ENCODE peak calls at places on chromosome 21, in five cellular contexts. O is anterior cingulate cortex; W is uterus; X is effector memory CD4-positive, alpha-beta T cell; R is stimulated activated CD4-positive, alpha-beta T cell treated with anti-CD3 and anti-CD28 coated beads, Interleukin-1b, Interleukin-23, amount 100 ng/mL, for 24 hours. S is an unnamed sample.

GRCh38 chr21:42585881-42586280 is 67.5 kb upstream of the PDE9A start:
- DNase-seq in O (no peak), W (no peak), X (no peak), R (no peak), S (no peak)

GRCh38 chr21:26717146-26717739 is 128.0 kb downstream of the ADAMTS1 start:
- DNase-seq in O (no peak), W (no peak), X (no peak), R (no peak), S (no peak)

GRCh38 chr21:19256934-19257660 is 853.5 kb upstream of the TMPRSS15 start:
- DNase-seq in O (no peak), W (no peak), X (no peak), R (no peak), S (no peak)

GRCh38 chr21:35491920-35492678 is 443.0 kb upstream of the RUNX1 start:
- DNase-seq in O (no peak), W (no peak), X (no peak), R (no peak), S (no peak)

GRCh38 chr21:36260030-36260787 is 59.8 kb upstream of the MORC3 start:
- DNase-seq in O (peak; percentile 8), W (peak; percentile 30), X (no peak), R (no peak), S (peak; percentile 26)

GRCh38 chr21:15058718-15059316 is 6.0 kb downstream of the NRIP1 start:
- DNase-seq in O (no peak), W (no peak), X (no peak), R (no peak), S (no peak)

GRCh38 chr21:29477941-29478340 is 179.2 kb downstream of the BACH1 start:
- DNase-seq in O (no peak), W (no peak), X (no peak), R (no peak), S (no peak)

GRCh38 chr21:41707231-41707988 is 59.4 kb downstream of the RIPK4 start:
- DNase-seq in O (no peak), W (no peak), X (no peak), R (no peak), S (no peak)

GRCh38 chr21:40471103-40471502 is 375.9 kb downstream of the DSCAM start:
- DNase-seq in O (no peak), W (no peak), X (no peak), R (no peak), S (no peak)

GRCh38 chr21:25323356-25323949 is 283.8 kb downstream of the MRPL39 start:
- DNase-seq in O (no peak), W (no peak), X (no peak), R (no peak), S (no peak)

GRCh38 chr21:45224189-45224938 is 63.3 kb downstream of the POFUT2 start:
- DNase-seq in O (no peak), W (no peak), X (peak; percentile 65), R (no peak), S (no peak)

GRCh38 chr21:31552826-31553225 is 106.7 kb upstream of the SOD1 start:
- DNase-seq in O (no peak), W (no peak), X (no peak), R (no peak), S (no peak)

GRCh38 chr21:45018131-45019075 is 56.0 kb upstream of the ADARB1 start:
- DNase-seq in O (no peak), W (peak; percentile 39), X (no peak), R (no peak), S (no peak)

GRCh38 chr21:37269481-37269880 is 2.3 kb upstream of the VPS26C start:
- DNase-seq in O (no peak), W (no peak), X (no peak), R (no peak), S (no peak)

GRCh38 chr21:45433301-45433700 is 28.3 kb downstream of the COL18A1 start:
- DNase-seq in O (no peak), W (no peak), X (no peak), R (no peak), S (no peak)

GRCh38 chr21:33231526-33231925 is 1.8 kb downstream of the IFNAR2 start:
- DNase-seq in O (no peak), W (no peak), X (no peak), R (no peak), S (no peak)

GRCh38 chr21:38082936-38083335 is 166.7 kb upstream of the KCNJ6 start:
- DNase-seq in O (no peak), W (no peak), X (no peak), R (no peak), S (no peak)

GRCh38 chr21:42282715-42283114 is 32.5 kb downstream of the TFF3 start:
- DNase-seq in O (no peak), W (no peak), X (no peak), R (no peak), S (no peak)

GRCh38 chr21:39208624-39209333 is 25.5 kb upstream of the PSMG1 start:
- DNase-seq in O (no peak), W (no peak), X (no peak), R (no peak), S (no peak)

GRCh38 chr21:42097860-42098259 is 26.7 kb downstream of the UMODL1 start:
- DNase-seq in O (no peak), W (no peak), X (no peak), R (no peak), S (peak; percentile 93)

GRCh38 chr21:39441502-39442475 is 3.8 kb downstream of the LCA5L start:
- DNase-seq in O (no peak), W (no peak), X (no peak), R (no peak), S (no peak)

GRCh38 chr21:34886554-34887385 is 162.3 kb downstream of the RUNX1 start:
- DNase-seq in O (no peak), W (no peak), X (no peak), R (peak; percentile 17), S (no peak)

GRCh38 chr21:17340081-17340480 is 172.8 kb upstream of the CXADR start:
- DNase-seq in O (no peak), W (no peak), X (no peak), R (no peak), S (no peak)

GRCh38 chr21:36861924-36862323 is 104.5 kb downstream of the HLCS start:
- DNase-seq in O (no peak), W (no peak), X (no peak), R (no peak), S (no peak)

GRCh38 chr21:31908106-31909031 is 35.5 kb downstream of the HUNK start:
- DNase-seq in O (no peak), W (peak; percentile 40), X (no peak), R (no peak), S (no peak)

GRCh38 chr21:32770514-32771133 is 931 bp downstream of the PAXBP1 start:
- DNase-seq in O (no peak), W (no peak), X (no peak), R (no peak), S (no peak)

GRCh38 chr21:25518491-25518911 is 88.8 kb downstream of the MRPL39 start:
- DNase-seq in O (no peak), W (no peak), X (no peak), R (no peak), S (no peak)

GRCh38 chr21:32771134-32771523 is 426 bp downstream of the PAXBP1 start:
- DNase-seq in O (no peak), W (peak; percentile 51), X (no peak), R (peak; percentile 32), S (no peak)

GRCh38 chr21:30642564-30642963 is at the start of gene KRTAP20-3:
- DNase-seq in O (no peak), W (no peak), X (no peak), R (no peak), S (no peak)

GRCh38 chr21:44539991-44540666 is at the start of gene KRTAP10-1:
- DNase-seq in O (no peak), W (no peak), X (no peak), R (no peak), S (no peak)